ENCODE peak calls at places on chromosomes 7 and 10, in eight cellular contexts. Q is HCT116, K is GM23338, Z is HepG2, T is GM12878, Y is K562, R is endothelial cell of umbilical vein, U is H1. C is an unnamed sample.

GRCh38 chr7:129264534-129264933 is 39.7 kb downstream of the AHCYL2 start:
- DNase-seq in U (no peak), T (no peak), K (peak), Z (no peak), R (no peak), Q (no peak), Y (no peak), C (no peak)

GRCh38 chr7:88300401-88300800 is 6.3 kb downstream of the STEAP4 start:
- DNase-seq in Q (no peak), Z (no peak), R (no peak), K (no peak), T (no peak), Y (no peak), U (no peak), C (no peak)

GRCh38 chr7:30232366-30232765 is 52.0 kb upstream of the ZNRF2 start:
- DNase-seq in Y (no peak), K (no peak), T (no peak), Q (no peak), U (no peak), Z (no peak), R (no peak), C (no peak)

GRCh38 chr7:65951837-65952578 is 30.0 kb downstream of the GUSB start:
- DNase-seq in R (no peak), U (no peak), Z (no peak), Q (no peak), Y (no peak), K (no peak), T (no peak), C (no peak)

GRCh38 chr7:102473271-102473991 is 5.3 kb downstream of the POLR2J start:
- DNase-seq in T (no peak), K (no peak), Z (no peak), R (no peak), Y (no peak), Q (no peak), U (peak), C (no peak)

GRCh38 chr7:73304071-73304470 is 4.6 kb downstream of the NSUN5 start:
- DNase-seq in K (no peak), T (no peak), U (no peak), Z (no peak), Y (no peak), Q (no peak), R (no peak), C (no peak)

GRCh38 chr7:5997210-5997808 is 11.5 kb downstream of the PMS2 start:
- DNase-seq in Z (peak), T (no peak), R (peak), U (no peak), Y (peak), Q (no peak), K (peak), C (peak)

GRCh38 chr7:157044151-157044687 is 33.8 kb upstream of the MNX1 start:
- DNase-seq in R (no peak), U (no peak), Y (no peak), K (no peak), Q (no peak), Z (no peak), T (no peak), C (no peak)

GRCh38 chr10:7410800-7411670 is at the start of gene SFMBT2:
- DNase-seq in R (peak), Z (no peak), Y (peak), K (peak), T (no peak), U (peak), Q (no peak), C (no peak)

GRCh38 chr7:75762350-75762917 is 9.6 kb downstream of the CCL26 start:
- DNase-seq in T (peak), R (peak), Y (peak), Q (peak), U (no peak), K (peak), Z (peak), C (no peak)

GRCh38 chr10:126905776-126906703 is 812 bp downstream of the DOCK1 start:
- DNase-seq in T (no peak), R (peak), Z (peak), U (peak), Y (no peak), K (peak), Q (no peak), C (no peak)

GRCh38 chr10:110680473-110681020 is 36.4 kb downstream of the RBM20 start:
- DNase-seq in Q (no peak), R (no peak), Z (no peak), Y (no peak), T (no peak), K (no peak), U (no peak), C (no peak)

GRCh38 chr7:150897502-150898474 is 45.5 kb downstream of the AOC1 start:
- DNase-seq in U (no peak), Q (no peak), T (no peak), Z (no peak), K (no peak), Y (peak), R (no peak), C (no peak)
- H3K27ac ChIP-seq in U (no peak), Q (no peak), T (no peak), Z (no peak), K (no peak), Y (no peak), R (no peak), C (no peak)

GRCh38 chr7:24884401-24884800 is 95.6 kb downstream of the OSBPL3 start:
- DNase-seq in T (no peak), Y (no peak), Q (no peak), K (no peak), R (no peak), U (no peak), Z (no peak), C (no peak)
- TF ChIP-seq POLR2AphosphoS5 in T (no peak), Y (no peak), Q (no peak), K (no peak), R (no peak), U (no peak), Z (no peak), C (no peak)

DNA sequence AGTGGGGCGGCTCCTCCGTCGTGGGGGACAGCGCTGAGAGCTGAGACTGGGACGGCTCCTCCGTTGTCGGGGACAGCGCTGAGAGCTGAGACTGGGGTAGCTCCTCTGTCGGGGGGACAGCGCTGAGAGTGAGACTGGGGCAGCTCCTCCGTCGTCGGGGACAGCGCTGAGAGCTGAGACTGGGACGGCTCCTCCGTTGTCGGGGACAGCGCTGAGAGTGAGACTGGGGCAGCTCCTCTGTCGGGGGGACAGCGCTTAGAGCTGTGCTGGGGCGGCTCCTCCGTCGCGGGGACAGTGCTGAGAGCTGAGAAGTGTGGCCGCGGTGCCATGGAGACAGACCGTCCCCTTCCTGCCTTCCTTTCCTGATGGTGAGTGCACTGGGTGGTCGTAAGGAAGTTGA is 136.4 kb downstream of the DYNC2I1 start:
- DNase-seq in T (no peak), Q (no peak), K (peak), Z (no peak), U (no peak), R (no peak), Y (no peak), C (no peak)
- TF ChIP-seq EZH2 in T (no peak), Q (no peak), K (no peak), Z (no peak), U (peak), R (no peak), Y (peak), C (no peak)

DNA sequence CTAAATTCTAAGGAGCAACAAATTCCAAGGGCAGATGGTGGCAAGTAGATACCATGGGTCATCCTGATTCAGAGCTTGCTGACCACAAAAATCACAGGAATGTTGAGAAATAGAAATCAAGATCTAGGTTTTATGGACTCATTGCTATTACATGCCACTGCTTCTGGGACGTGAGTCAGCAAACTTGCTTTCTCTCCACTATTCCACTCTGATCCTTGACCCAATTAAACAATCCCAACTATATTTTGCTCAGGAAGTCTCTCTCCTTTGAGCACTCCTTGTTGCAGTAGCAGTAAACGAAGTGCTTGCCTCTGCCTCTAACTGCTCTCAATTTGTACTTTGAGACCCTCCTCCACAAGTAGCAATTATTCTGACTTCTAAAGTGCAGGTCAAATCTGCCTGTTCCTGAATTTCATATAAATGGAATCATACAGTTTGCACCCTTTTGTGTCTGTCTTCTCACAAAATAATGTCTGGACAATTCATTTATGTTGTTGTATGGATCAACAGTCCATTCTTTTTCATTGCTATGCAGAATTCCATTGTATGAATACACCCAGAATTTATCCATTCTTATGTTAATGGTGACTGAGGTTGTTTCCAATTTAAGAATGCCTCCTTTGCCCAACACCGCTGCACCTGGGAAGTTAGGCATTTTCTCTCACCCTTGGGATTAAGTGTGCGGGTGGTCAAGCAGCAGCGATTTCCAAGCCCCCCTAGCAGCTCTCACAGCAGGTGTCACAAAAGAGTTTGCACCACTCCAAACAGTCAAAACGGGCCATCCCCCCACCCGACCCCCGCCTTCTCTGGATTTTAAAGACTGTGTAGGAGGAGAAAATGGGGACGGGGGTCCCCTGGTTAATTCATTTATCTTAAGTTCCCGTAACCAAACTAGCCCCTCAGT is 35.9 kb downstream of the ACSM6 start:
- DNase-seq in K (peak), Q (peak), Y (no peak), T (no peak), U (peak), Z (no peak), R (peak), C (no peak)
- H3K27ac ChIP-seq in K (peak), Q (peak), Y (no peak), T (peak), U (peak), Z (no peak), R (peak), C (no peak)

GRCh38 chr10:3622845-3623621 is 162.0 kb downstream of the KLF6 start:
- DNase-seq in Y (no peak), R (no peak), Q (no peak), Z (no peak), U (no peak), T (peak), K (no peak), C (no peak)

GRCh38 chr10:3623746-3624145 is 161.3 kb downstream of the KLF6 start:
- DNase-seq in R (no peak), Z (peak), Y (no peak), T (peak), K (peak), Q (no peak), U (no peak), C (no peak)

GRCh38 chr10:3622427-3622826 is 162.6 kb downstream of the KLF6 start:
- DNase-seq in T (no peak), R (no peak), Z (no peak), K (no peak), Q (no peak), U (no peak), Y (no peak), C (no peak)

GRCh38 chr10:3625959-3626751 is 158.9 kb downstream of the KLF6 start:
- DNase-seq in U (no peak), R (no peak), Z (no peak), Y (no peak), Q (no peak), K (no peak), T (peak), C (no peak)

DNA sequence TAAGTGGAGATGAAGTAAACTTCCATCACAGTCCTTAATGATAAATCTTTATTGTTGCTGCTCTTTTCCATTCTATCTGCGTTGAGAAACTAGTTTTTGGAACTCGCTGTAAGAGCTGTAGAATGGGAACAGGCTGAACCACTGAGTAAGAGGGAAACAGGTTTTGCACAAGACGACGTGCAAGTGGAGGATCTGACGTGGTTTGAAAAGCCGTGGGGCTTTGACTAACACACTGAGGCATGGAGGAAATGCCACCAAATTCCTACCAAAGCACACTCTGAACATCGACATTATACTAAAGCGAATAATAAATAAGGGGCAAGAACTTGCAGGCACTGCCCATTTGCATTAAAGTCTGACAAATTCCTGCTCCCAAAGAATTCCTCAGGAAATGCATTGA is 160.6 kb downstream of the KLF6 start:
- DNase-seq in R (no peak), Y (no peak), U (no peak), K (peak), Q (no peak), T (no peak), Z (no peak), C (no peak)
- TF ChIP-seq POLR2AphosphoS5 in R (no peak), Y (no peak), U (no peak), K (no peak), Q (no peak), T (no peak), Z (no peak), C (no peak)

DNA sequence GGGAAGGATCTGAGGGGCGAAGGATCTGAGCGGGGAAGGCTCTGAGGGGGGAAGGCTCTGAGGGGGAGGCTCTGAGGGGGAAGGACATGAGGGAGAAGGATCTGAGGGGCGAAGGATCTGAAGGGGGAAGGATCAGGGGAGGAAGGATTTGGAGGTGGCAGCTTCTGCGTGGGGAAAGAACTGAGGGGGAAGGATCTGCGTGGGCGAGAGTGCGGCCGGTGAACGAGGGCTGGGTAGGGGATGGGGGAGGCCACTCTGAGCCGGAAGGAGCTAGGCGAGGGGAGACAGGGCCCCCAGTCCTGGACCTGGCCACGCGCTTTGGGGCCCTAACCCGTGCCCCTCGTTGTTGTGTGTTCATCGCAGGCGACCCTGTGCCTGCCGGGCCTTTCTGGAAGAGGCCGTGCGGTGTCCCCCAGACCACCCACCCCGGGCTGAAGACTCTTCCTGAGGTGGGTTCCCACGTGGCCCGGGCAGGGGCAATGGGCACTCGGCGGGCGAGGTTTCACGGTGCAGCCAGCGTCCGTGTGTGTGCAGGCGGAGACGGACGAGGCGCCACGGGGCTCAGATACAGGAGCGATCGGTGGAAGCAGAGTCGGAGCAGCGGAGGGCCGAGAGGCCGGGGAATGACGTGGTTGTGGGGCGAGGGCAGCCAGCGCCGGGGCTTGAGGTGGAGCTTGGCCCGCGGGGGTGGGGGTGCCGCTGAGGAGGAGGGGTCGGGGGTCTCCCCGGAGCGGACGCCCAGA is 2.0 kb downstream of the CALY start:
- DNase-seq in T (no peak), K (peak), Z (no peak), Y (no peak), R (no peak), Q (no peak), U (peak), C (no peak)
- TF ChIP-seq EZH2 in T (no peak), K (peak), Z (no peak), Y (no peak), R (no peak), Q (no peak), U (peak), C (no peak)

DNA sequence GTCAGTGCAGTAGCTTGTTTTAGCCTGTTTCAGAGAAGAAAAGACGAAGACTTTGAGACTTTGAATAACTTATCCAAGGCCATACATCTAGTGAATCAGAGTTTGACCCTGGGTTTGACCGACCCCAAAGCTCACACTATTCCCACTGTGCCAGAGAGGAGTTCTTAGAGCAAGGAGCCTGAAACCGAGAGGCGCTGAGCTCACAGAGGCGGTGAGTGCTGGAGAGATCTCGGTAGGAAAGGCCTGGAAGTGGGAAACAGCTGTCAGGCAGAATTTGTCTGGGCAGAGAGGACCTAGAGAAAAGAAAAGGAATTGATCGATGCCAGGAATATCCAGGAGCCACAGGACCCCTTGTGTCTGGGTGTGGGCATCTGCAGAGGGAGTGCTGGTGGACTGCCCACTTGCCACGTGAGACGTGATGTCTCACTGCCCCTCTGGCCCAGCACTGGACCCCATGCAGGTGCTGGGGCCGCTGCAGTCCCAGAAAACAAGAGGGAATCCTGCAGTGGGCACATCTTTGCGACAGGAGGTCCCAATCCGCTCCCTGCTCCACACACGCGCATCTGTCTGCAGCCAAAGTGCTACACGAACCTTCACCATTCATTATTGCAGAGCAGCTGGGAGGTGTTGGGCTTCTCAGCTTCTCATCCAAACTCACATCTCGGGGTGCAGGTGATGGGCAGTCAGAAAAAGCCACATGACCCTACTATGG is 6.2 kb downstream of the CALML3 start:
- DNase-seq in Y (no peak), R (no peak), T (no peak), U (no peak), Q (no peak), Z (no peak), K (no peak), C (no peak)
- H3K27ac ChIP-seq in Y (no peak), R (no peak), T (no peak), U (no peak), Q (no peak), Z (no peak), K (no peak), C (no peak)

C was measured in SK-N-MC.